ENCODE peak calls at places on chromosomes 13 and 19, in four cellular contexts. F is ecto neural progenitor cell, D is nephron progenitor cell, L is NT2/D1. W is an unnamed sample.

GRCh38 chr19:33688657-33688992 is 66.9 kb downstream of the CHST8 start:
- DNase-seq in F (peak), D (no peak), L (no peak), W (no peak)

GRCh38 chr19:6232567-6232966 is 47.2 kb downstream of the MLLT1 start:
- DNase-seq in F (no peak), D (no peak), L (no peak), W (no peak)

GRCh38 chr19:57282011-57282636 is 1.8 kb downstream of the ZNF460 start:
- DNase-seq in F (no peak), D (no peak), L (no peak), W (no peak)

GRCh38 chr19:45177817-45178261 is at the start of gene TRAPPC6A:
- DNase-seq in F (no peak), D (no peak), L (no peak), W (no peak)

GRCh38 chr13:99477493-99477892 is 23.8 kb upstream of the TM9SF2 start:
- DNase-seq in F (no peak), D (no peak), L (no peak), W (no peak)

GRCh38 chr19:5057860-5058259 is 88.9 kb downstream of the KDM4B start:
- DNase-seq in F (no peak), D (no peak), L (no peak), W (no peak)

GRCh38 chr19:17262557-17262956 is 2.0 kb downstream of the USHBP1 start:
- DNase-seq in F (no peak), D (no peak), L (no peak), W (no peak)

GRCh38 chr13:64884976-64885375 is 2345.2 kb downstream of the PCDH9 start:
- DNase-seq in F (no peak), D (no peak), L (no peak), W (no peak)

GRCh38 chr19:40662925-40663711 is 27.3 kb downstream of the NUMBL start:
- DNase-seq in F (peak), D (peak), L (peak), W (peak)

GRCh38 chr19:46732966-46733692 is 12.7 kb upstream of the FKRP start:
- DNase-seq in F (no peak), D (no peak), L (no peak), W (peak)

GRCh38 chr13:27830010-27830409 is 37.7 kb downstream of the GSX1 start:
- DNase-seq in F (peak), D (peak), L (no peak), W (peak)

GRCh38 chr19:15115080-15115479 is 7.9 kb downstream of the SYDE1 start:
- DNase-seq in F (no peak), D (no peak), L (no peak), W (no peak)

GRCh38 chr19:14450876-14451275 is 17.8 kb downstream of the PKN1 start:
- DNase-seq in F (no peak), D (no peak), L (no peak), W (no peak)

GRCh38 chr13:108895220-108895704 is 265.9 kb downstream of the MYO16 start:
- DNase-seq in F (no peak), D (no peak), L (no peak), W (no peak)

GRCh38 chr19:10797541-10798256 is 38.3 kb downstream of the TMED1 start:
- DNase-seq in F (no peak), D (no peak), L (no peak), W (no peak)

W was measured in BE2C.